ENCODE peak calls at places on chromosomes 1 and 21, in six cellular contexts. E is tibial artery, U is HL-60, I is astrocyte of the spinal cord, L is tibial nerve, J is fibroblast of villous mesenchyme. B is an unnamed sample.

GRCh38 chr1:117240547-117240946 is 29.8 kb upstream of the VTCN1 start:
- DNase-seq in E (no peak), U (no peak), I (no peak), L (no peak), J (no peak), B (no peak)

GRCh38 chr21:44337941-44338895 is 972 bp downstream of the CFAP410 start:
- DNase-seq in E (peak; percentile 71), U (no peak), I (peak; percentile 47), L (peak; percentile 57), J (peak; percentile 86), B (peak; percentile 49)

GRCh38 chr1:185933580-185933979 is 199.4 kb downstream of the HMCN1 start:
- DNase-seq in E (no peak), U (no peak), I (no peak), L (no peak), J (no peak), B (no peak)

GRCh38 chr1:6357243-6357929 is 36.2 kb downstream of the ACOT7 start:
- DNase-seq in E (no peak), U (no peak), I (no peak), L (no peak), J (no peak), B (peak; percentile 24)

GRCh38 chr1:225766967-225767413 is 10.6 kb upstream of the SRP9 start:
- DNase-seq in E (peak; percentile 56), U (no peak), I (peak; percentile 95), L (no peak), J (peak; percentile 98), B (no peak)

GRCh38 chr1:216222302-216222701 is 200.9 kb downstream of the USH2A start:
- DNase-seq in E (no peak), U (no peak), I (no peak), L (no peak), J (peak; percentile 80), B (no peak)

GRCh38 chr1:202825748-202826147 is 15.0 kb downstream of the PCAT6 start:
- DNase-seq in E (no peak), U (no peak), I (no peak), L (no peak), J (no peak), B (no peak)

GRCh38 chr1:22104074-22104473 is 38.8 kb downstream of the WNT4 start:
- DNase-seq in E (no peak), U (no peak), I (no peak), L (no peak), J (no peak), B (no peak)

GRCh38 chr1:203287109-203287893 is 18.0 kb upstream of the BTG2 start:
- DNase-seq in E (peak; percentile 67), U (peak; percentile 99), I (no peak), L (no peak), J (peak; percentile 29), B (peak; percentile 97)

GRCh38 chr1:21318714-21319159 is 28.5 kb upstream of the ECE1 start:
- DNase-seq in E (peak; percentile 94), U (no peak), I (peak; percentile 90), L (peak; percentile 77), J (peak; percentile 99), B (no peak)

GRCh38 chr1:173407846-173408245 is 69.3 kb upstream of the PRDX6 start:
- DNase-seq in E (no peak), U (no peak), I (no peak), L (no peak), J (no peak), B (no peak)

GRCh38 chr1:78035121-78035520 is 10.6 kb upstream of the GIPC2 start:
- DNase-seq in E (no peak), U (no peak), I (no peak), L (no peak), J (peak; percentile 33), B (no peak)

DNA sequence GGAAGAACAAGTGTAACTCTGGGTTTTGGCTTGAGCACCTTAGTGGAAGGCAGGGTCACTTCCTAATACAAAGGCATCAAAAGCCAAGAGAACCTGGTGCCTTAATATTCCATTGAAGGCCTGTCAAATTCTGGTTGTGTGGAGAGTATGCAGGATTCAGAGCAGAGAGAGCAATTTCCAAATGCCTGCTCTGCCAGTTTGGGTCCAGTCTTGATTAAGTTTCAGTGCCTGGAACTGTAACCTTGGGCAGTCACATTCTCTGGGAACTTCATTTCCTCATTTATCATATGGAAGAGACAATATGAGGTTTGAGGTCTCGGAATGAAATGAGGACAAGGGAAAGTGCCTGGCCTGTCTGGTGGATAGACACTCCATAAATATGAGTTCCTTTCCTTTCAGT is 198.0 kb upstream of the C8B start:
- DNase-seq in E (no peak), U (no peak), I (no peak), L (no peak), J (no peak), B (no peak)
- H3K4me3 ChIP-seq in E (no peak overlapping the region), U (no peak overlapping the region), I (no peak overlapping the region), L (no peak overlapping the region), J (no peak overlapping the region), B (no peak overlapping the region)

GRCh38 chr1:184664042-184664659 is 90.5 kb downstream of the EDEM3 start:
- DNase-seq in E (peak; percentile 69), U (peak; percentile 12), I (peak; percentile 64), L (peak; percentile 75), J (peak; percentile 73), B (peak; percentile 80)
- TF ChIP-seq CTCF in E (peak; percentile 90), U (peak; percentile 72), I (peak; percentile 93), L (peak; percentile 95), J (peak; percentile 98), B (peak; percentile 91)

GRCh38 chr1:112702420-112703261 is 4.3 kb downstream of the RHOC start:
- DNase-seq in E (peak; percentile 10), U (no peak), I (no peak), L (no peak), J (no peak), B (no peak)

GRCh38 chr1:112704511-112704907 is 2.4 kb downstream of the RHOC start:
- DNase-seq in E (no peak), U (no peak), I (no peak), L (peak; percentile 58), J (no peak), B (no peak)

GRCh38 chr1:112702067-112702395 is 4.9 kb downstream of the RHOC start:
- DNase-seq in E (peak; percentile 16), U (no peak), I (no peak), L (no peak), J (peak; percentile 5), B (no peak)

GRCh38 chr1:112704908-112705627 is 1.9 kb downstream of the RHOC start:
- DNase-seq in E (peak; percentile 93), U (peak; percentile 90), I (peak; percentile 97), L (peak; percentile 85), J (peak; percentile 97), B (peak; percentile 94)

DNA sequence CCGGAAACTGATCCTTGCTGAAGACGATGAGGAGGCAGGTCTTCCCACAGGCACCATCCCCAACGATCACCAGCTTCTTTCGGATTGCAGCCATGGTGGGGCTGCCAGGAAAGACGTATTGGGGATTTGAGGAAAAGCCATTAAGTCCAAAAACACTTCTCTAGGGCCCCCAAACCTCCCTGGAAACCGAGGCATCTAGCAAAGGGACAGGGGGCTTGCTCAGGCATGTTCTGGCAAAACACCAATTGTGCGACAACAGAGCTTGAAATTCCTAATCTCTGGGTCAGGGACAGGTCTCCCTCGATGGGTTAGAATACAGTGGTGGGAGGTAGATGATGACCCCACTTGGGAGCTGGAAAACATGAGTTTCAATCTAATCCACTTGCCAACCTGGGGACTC is 3.2 kb downstream of the RHOC start:
- DNase-seq in E (no peak), U (no peak), I (no peak), L (no peak), J (no peak), B (no peak)
- H3K4me3 ChIP-seq in E (no peak overlapping the region), U (no peak overlapping the region), I (no peak overlapping the region), L (no peak overlapping the region), J (no peak overlapping the region), B (peak overlapping the region; percentile 92)

GRCh38 chr1:218362418-218363076 is 17.4 kb downstream of the TGFB2 start:
- DNase-seq in E (no peak), U (no peak), I (no peak), L (no peak), J (no peak), B (no peak)

GRCh38 chr1:218364028-218364710 is 19.0 kb downstream of the TGFB2 start:
- DNase-seq in E (no peak), U (no peak), I (no peak), L (no peak), J (no peak), B (no peak)

GRCh38 chr1:218363141-218363540 is 18.0 kb downstream of the TGFB2 start:
- DNase-seq in E (no peak), U (no peak), I (no peak), L (no peak), J (no peak), B (no peak)

GRCh38 chr1:218357893-218358232 is 12.7 kb downstream of the TGFB2 start:
- DNase-seq in E (no peak), U (no peak), I (no peak), L (no peak), J (no peak), B (no peak)

GRCh38 chr1:218361298-218362065 is 16.3 kb downstream of the TGFB2 start:
- DNase-seq in E (no peak), U (no peak), I (peak; percentile 74), L (no peak), J (peak; percentile 84), B (no peak)
- TF ChIP-seq CTCF in E (peak; percentile 40), U (no peak), I (peak; percentile 75), L (peak; percentile 35), J (peak; percentile 73), B (peak; percentile 9)

GRCh38 chr1:61337471-61337870 is 255.1 kb downstream of the NFIA start:
- DNase-seq in E (no peak), U (no peak), I (no peak), L (no peak), J (peak; percentile 55), B (no peak)

GRCh38 chr1:61337981-61338848 is 255.9 kb downstream of the NFIA start:
- DNase-seq in E (peak; percentile 81), U (no peak), I (peak; percentile 96), L (peak; percentile 38), J (peak; percentile 90), B (no peak)

GRCh38 chr1:61341426-61341825 is 259.1 kb downstream of the NFIA start:
- DNase-seq in E (no peak), U (no peak), I (no peak), L (no peak), J (no peak), B (no peak)

GRCh38 chr1:61337037-61337436 is 254.7 kb downstream of the NFIA start:
- DNase-seq in E (no peak), U (no peak), I (no peak), L (no peak), J (no peak), B (no peak)

DNA sequence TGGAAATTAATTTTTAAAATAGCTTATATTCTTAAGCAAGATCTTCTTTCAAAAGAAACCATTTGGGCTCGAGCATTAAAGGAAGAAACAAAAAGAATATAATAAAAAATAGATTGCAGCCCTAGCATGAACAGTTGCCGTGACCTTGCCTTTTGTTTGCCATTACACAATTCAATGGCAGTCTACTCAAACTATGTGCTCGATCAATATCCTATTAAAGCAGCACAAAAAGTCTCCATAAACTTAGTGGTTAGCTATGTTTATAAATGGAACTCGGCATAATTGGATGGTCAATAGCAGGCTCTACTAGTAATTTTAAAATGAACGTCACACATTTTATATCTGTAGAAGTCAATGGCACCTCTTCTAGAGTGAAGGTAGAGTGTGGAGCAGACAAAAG is 256.5 kb downstream of the NFIA start:
- DNase-seq in E (no peak), U (no peak), I (no peak), L (no peak), J (no peak), B (no peak)
- H3K4me3 ChIP-seq in E (peak overlapping the region; percentile 34), U (no peak overlapping the region), I (no peak overlapping the region), L (no peak overlapping the region), J (no peak overlapping the region), B (no peak overlapping the region)

B was measured in GM12865.